ENCODE peak calls at places on chromosomes 2 and 18, in four cellular contexts. One of them, this sample, is unnamed.

GRCh38 chr2:158184556-158185343 is 83.1 kb downstream of the UPP2 start:
- DNase-seq in prostate gland: no peak
- DNase-seq in heart left ventricle: no peak
- DNase-seq in H1: no peak
- DNase-seq in this sample: no peak

GRCh38 chr2:143321994-143322393 is 192.8 kb downstream of the ARHGAP15 start:
- DNase-seq in prostate gland: no peak
- DNase-seq in heart left ventricle: no peak
- DNase-seq in H1: no peak
- DNase-seq in this sample: no peak

GRCh38 chr2:112004246-112004645 is 50.8 kb upstream of the TMEM87B start:
- DNase-seq in prostate gland: peak; percentile 28
- DNase-seq in heart left ventricle: peak; percentile 41
- DNase-seq in H1: no peak
- DNase-seq in this sample: peak; percentile 65

GRCh38 chr2:212154392-212154791 is 384.2 kb downstream of the ERBB4 start:
- DNase-seq in prostate gland: no peak
- DNase-seq in heart left ventricle: no peak
- DNase-seq in H1: no peak
- DNase-seq in this sample: no peak

GRCh38 chr2:98870516-98871158 is 65.4 kb downstream of the CRACDL start:
- DNase-seq in prostate gland: no peak
- DNase-seq in heart left ventricle: no peak
- DNase-seq in H1: no peak
- DNase-seq in this sample: no peak

GRCh38 chr2:35503311-35503710 is 852.3 kb upstream of the CRIM1 start:
- DNase-seq in prostate gland: no peak
- DNase-seq in heart left ventricle: no peak
- DNase-seq in H1: no peak
- DNase-seq in this sample: no peak

GRCh38 chr18:9961031-9961430 is 47.2 kb downstream of the VAPA start:
- DNase-seq in prostate gland: no peak
- DNase-seq in heart left ventricle: no peak
- DNase-seq in H1: no peak
- DNase-seq in this sample: no peak

GRCh38 chr2:240429872-240430491 is 5.5 kb upstream of the GPC1 start:
- DNase-seq in prostate gland: no peak
- DNase-seq in heart left ventricle: peak; percentile 5
- DNase-seq in H1: no peak
- DNase-seq in this sample: peak; percentile 41

GRCh38 chr2:240640939-240641338 is 15.7 kb downstream of the GPR35 start:
- DNase-seq in prostate gland: no peak
- DNase-seq in heart left ventricle: no peak
- DNase-seq in H1: peak; percentile 49
- DNase-seq in this sample: no peak

GRCh38 chr2:174877796-174878195 is 113.5 kb upstream of the CHRNA1 start:
- DNase-seq in prostate gland: no peak
- DNase-seq in heart left ventricle: no peak
- DNase-seq in H1: no peak
- DNase-seq in this sample: no peak

GRCh38 chr2:73961274-73961673 is 23.4 kb upstream of the TET3 start:
- DNase-seq in prostate gland: no peak
- DNase-seq in heart left ventricle: no peak
- DNase-seq in H1: no peak
- DNase-seq in this sample: no peak

GRCh38 chr2:127792805-127793204 is 18.2 kb downstream of the WDR33 start:
- DNase-seq in prostate gland: no peak
- DNase-seq in heart left ventricle: no peak
- DNase-seq in H1: no peak
- DNase-seq in this sample: no peak

GRCh38 chr18:69978743-69979715 is 31.4 kb upstream of the CD226 start:
- DNase-seq in prostate gland: no peak
- DNase-seq in heart left ventricle: no peak
- DNase-seq in H1: no peak
- DNase-seq in this sample: no peak

GRCh38 chr18:13302611-13303267 is 84.2 kb downstream of the LDLRAD4 start:
- DNase-seq in prostate gland: no peak
- DNase-seq in heart left ventricle: no peak
- DNase-seq in H1: no peak
- DNase-seq in this sample: no peak

GRCh38 chr2:234091432-234091879 is 41.0 kb downstream of the SPP2 start:
- DNase-seq in prostate gland: peak; percentile 42
- DNase-seq in heart left ventricle: no peak
- DNase-seq in H1: no peak
- DNase-seq in this sample: no peak
- H3K27ac ChIP-seq in prostate gland: peak overlapping the region; percentile 44
- H3K27ac ChIP-seq in heart left ventricle: no peak overlapping the region
- H3K27ac ChIP-seq in H1: no peak overlapping the region
- H3K27ac ChIP-seq in this sample: no peak overlapping the region

DNA sequence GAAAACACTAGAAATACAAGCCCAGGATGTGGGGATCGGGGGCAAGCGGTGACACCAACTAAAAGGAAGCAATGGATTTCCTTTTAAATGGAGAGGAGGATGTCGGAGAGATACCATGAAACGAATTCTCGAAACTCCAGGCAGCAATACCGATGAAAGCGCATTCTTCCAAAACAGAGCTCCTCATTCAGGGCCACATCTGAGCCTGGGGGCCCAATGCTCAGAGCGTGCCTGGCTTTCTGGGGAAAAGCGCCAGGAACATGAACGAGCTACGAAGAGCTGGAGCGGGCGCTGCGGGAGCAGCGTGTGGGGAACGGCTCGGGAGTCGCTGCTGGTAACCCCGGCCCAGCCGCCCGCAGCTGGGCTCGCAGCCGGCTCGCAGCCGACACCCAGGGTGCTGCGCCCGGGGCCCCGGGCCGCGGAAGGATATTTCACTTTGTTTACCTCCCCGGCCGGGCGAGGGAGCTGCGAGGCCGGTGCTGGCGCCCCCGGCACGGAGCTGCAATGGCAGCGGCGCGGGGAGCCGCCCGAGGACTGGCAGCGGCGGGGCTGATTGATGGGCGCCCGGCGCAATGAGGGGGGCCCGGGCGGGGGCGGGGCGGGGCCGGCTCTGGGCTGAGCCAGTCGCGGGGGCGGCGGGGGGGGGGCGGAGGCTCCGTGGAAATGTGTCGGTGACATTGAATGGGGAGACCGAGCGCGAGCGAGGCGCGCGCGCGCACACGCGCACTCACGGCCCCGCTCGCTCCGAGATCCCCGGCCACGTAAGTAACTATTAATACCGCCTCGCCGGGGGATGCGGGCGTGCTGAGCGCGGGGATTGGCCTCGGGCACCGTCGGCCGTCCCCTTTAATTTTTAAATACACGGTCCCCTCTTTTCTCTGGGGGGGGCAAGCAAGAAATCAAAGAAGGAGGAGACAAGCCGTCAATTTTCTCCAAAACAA is at the start of gene TRIB2:
- DNase-seq in prostate gland: peak; percentile 87
- DNase-seq in heart left ventricle: peak; percentile 93
- DNase-seq in H1: no peak
- DNase-seq in this sample: peak; percentile 92
- TF ChIP-seq POLR2A in prostate gland: peak; percentile 25
- TF ChIP-seq POLR2A in heart left ventricle: peak; percentile 88
- TF ChIP-seq POLR2A in H1: peak; percentile 29
- TF ChIP-seq POLR2A in this sample: peak; percentile 50

GRCh38 chr2:18117592-18117991 is 239.1 kb downstream of the KCNS3 start:
- DNase-seq in prostate gland: no peak
- DNase-seq in heart left ventricle: no peak
- DNase-seq in H1: no peak
- DNase-seq in this sample: no peak
- TF ChIP-seq CTCF in prostate gland: no peak
- TF ChIP-seq CTCF in heart left ventricle: peak; percentile 32
- TF ChIP-seq CTCF in H1: peak; percentile 62
- TF ChIP-seq CTCF in this sample: peak; percentile 35

DNA sequence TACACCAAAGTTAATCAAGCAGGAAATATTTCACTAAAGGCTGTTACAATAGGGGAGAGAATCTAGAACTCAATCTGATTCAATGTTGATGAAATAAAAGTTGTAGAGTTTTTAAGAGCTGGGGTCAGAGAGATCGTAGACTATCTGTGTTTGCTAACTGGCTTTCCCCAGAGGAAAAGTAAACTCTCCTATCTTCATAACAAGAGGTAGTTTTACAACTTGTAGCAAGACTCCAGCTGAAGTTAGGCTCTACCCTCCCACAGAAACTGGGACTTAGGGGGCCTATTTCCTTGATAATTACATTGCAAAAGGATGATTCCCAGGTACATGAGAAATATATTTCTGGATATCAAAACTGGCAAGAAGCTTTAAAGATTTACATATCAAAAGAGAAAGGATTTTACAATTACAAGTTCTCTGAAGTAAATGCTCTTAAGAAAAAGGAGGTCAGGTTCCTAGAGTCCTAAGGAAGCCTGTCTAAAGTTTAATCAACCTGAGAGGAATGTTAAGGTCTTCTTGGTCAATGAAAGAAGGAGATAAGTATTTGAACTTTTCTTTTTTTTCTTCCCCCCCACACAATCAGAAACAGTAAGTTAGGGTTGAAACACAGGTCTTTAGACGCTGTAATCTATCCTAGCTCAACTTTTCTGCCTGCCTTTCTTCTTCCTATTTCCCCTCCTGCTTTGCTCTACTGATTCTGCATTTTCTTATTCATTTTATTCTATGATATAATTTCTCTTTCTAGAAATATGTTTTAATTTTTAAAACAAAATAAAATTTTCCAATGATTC is 692.2 kb upstream of the LINC00305 start:
- DNase-seq in prostate gland: no peak
- DNase-seq in heart left ventricle: no peak
- DNase-seq in H1: peak; percentile 3
- DNase-seq in this sample: no peak
- H3K27ac ChIP-seq in prostate gland: no peak overlapping the region
- H3K27ac ChIP-seq in heart left ventricle: no peak overlapping the region
- H3K27ac ChIP-seq in H1: no peak overlapping the region
- H3K27ac ChIP-seq in this sample: no peak overlapping the region

DNA sequence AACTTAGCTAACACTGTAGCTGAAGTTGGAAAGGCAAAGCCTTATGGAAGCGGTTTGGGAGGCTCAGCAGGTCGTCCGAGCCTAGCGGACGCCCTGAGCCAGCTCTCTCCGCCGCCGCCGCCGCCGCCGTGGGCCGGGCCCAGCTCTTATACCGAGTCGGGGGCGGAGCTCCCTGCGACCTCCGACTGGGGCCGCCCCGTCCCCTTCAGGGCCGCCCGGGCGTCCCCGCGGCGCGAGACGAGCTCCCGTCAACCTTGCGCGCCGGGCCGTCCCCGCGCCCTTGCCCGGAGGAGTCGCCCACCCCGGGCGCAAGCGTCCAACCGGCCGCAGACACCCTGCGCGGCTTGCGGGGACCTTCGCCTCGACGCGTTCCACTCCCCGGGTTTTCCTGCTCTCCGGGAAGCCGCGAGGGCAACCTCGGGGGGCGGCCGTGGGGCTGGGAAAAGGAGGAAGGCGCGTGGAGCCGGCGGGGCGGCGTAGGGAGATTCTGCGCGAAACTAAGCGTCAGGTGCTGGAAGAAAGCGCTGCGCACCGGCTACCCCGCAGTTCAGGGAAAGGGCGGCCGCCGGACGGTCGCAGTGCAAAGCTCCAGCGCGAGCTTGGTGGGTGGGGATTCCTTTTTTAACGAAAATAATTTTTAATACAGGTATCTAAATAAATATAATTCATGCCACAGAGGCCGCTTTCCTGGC is at the start of gene SLC40A1:
- DNase-seq in prostate gland: peak; percentile 74
- DNase-seq in heart left ventricle: peak; percentile 89
- DNase-seq in H1: no peak
- DNase-seq in this sample: peak; percentile 84
- TF ChIP-seq POLR2A in prostate gland: peak; percentile 61
- TF ChIP-seq POLR2A in heart left ventricle: peak; percentile 93
- TF ChIP-seq POLR2A in H1: no peak
- TF ChIP-seq POLR2A in this sample: peak; percentile 92

This sample was measured in Peyer's patch.